ENCODE peak calls at places on chromosomes 13 and 19, in seven cellular contexts. One of them, this sample, is unnamed.

GRCh38 chr13:37029617-37030016 is 29.0 kb downstream of the EXOSC8 start:
- DNase-seq in left ventricle myocardium inferior: no peak
- DNase-seq in uterus: no peak
- DNase-seq in heart left ventricle: no peak
- DNase-seq in AG09309: peak
- DNase-seq in omental fat pad: no peak
- DNase-seq in tibial artery: no peak
- DNase-seq in this sample: no peak

GRCh38 chr19:1408300-1409203 is 1.2 kb downstream of the DAZAP1 start:
- DNase-seq in omental fat pad: no peak
- DNase-seq in heart left ventricle: peak
- DNase-seq in uterus: no peak
- DNase-seq in AG09309: no peak
- DNase-seq in tibial artery: no peak
- DNase-seq in left ventricle myocardium inferior: peak
- DNase-seq in this sample: peak

GRCh38 chr13:20964904-20965303 is 62.4 kb upstream of the XPO4 start:
- DNase-seq in omental fat pad: no peak
- DNase-seq in heart left ventricle: no peak
- DNase-seq in left ventricle myocardium inferior: no peak
- DNase-seq in tibial artery: no peak
- DNase-seq in uterus: no peak
- DNase-seq in AG09309: peak
- DNase-seq in this sample: no peak

GRCh38 chr19:19656451-19657396 is 6.8 kb downstream of the ATP13A1 start:
- DNase-seq in AG09309: no peak
- DNase-seq in heart left ventricle: no peak
- DNase-seq in uterus: no peak
- DNase-seq in left ventricle myocardium inferior: no peak
- DNase-seq in tibial artery: no peak
- DNase-seq in omental fat pad: no peak
- DNase-seq in this sample: no peak

GRCh38 chr13:96819375-96819774 is 174.9 kb downstream of the OXGR1 start:
- DNase-seq in tibial artery: no peak
- DNase-seq in omental fat pad: no peak
- DNase-seq in left ventricle myocardium inferior: no peak
- DNase-seq in uterus: no peak
- DNase-seq in heart left ventricle: no peak
- DNase-seq in AG09309: no peak
- DNase-seq in this sample: no peak

GRCh38 chr19:10927691-10928562 is 512 bp downstream of the YIPF2 start:
- DNase-seq in AG09309: no peak
- DNase-seq in uterus: no peak
- DNase-seq in omental fat pad: no peak
- DNase-seq in left ventricle myocardium inferior: no peak
- DNase-seq in tibial artery: no peak
- DNase-seq in heart left ventricle: no peak
- DNase-seq in this sample: no peak

GRCh38 chr13:109180905-109181425 is 551.6 kb downstream of the MYO16 start:
- DNase-seq in uterus: no peak
- DNase-seq in heart left ventricle: no peak
- DNase-seq in left ventricle myocardium inferior: no peak
- DNase-seq in omental fat pad: no peak
- DNase-seq in tibial artery: no peak
- DNase-seq in AG09309: peak
- DNase-seq in this sample: peak

GRCh38 chr19:13430790-13431582 is 75.3 kb downstream of the CACNA1A start:
- DNase-seq in AG09309: no peak
- DNase-seq in omental fat pad: no peak
- DNase-seq in tibial artery: no peak
- DNase-seq in left ventricle myocardium inferior: peak
- DNase-seq in uterus: no peak
- DNase-seq in heart left ventricle: no peak
- DNase-seq in this sample: peak

GRCh38 chr19:5249526-5249925 is 91.1 kb downstream of the PTPRS start:
- DNase-seq in omental fat pad: no peak
- DNase-seq in heart left ventricle: no peak
- DNase-seq in tibial artery: no peak
- DNase-seq in uterus: no peak
- DNase-seq in left ventricle myocardium inferior: no peak
- DNase-seq in AG09309: no peak
- DNase-seq in this sample: no peak

GRCh38 chr19:2273356-2274184 is 8.4 kb downstream of the PEAK3 start:
- DNase-seq in AG09309: no peak
- DNase-seq in omental fat pad: peak
- DNase-seq in uterus: peak
- DNase-seq in heart left ventricle: peak
- DNase-seq in left ventricle myocardium inferior: peak
- DNase-seq in tibial artery: peak
- DNase-seq in this sample: peak

GRCh38 chr13:48873598-48873997 is 102.1 kb upstream of the FNDC3A start:
- DNase-seq in uterus: no peak
- DNase-seq in tibial artery: no peak
- DNase-seq in AG09309: no peak
- DNase-seq in omental fat pad: no peak
- DNase-seq in heart left ventricle: no peak
- DNase-seq in left ventricle myocardium inferior: no peak
- DNase-seq in this sample: no peak

GRCh38 chr19:30848626-30849322 is 476.6 kb downstream of the ZNF536 start:
- DNase-seq in uterus: no peak
- DNase-seq in heart left ventricle: no peak
- DNase-seq in tibial artery: no peak
- DNase-seq in AG09309: no peak
- DNase-seq in omental fat pad: no peak
- DNase-seq in left ventricle myocardium inferior: no peak
- DNase-seq in this sample: no peak

GRCh38 chr19:8924283-8924682 is 85.9 kb downstream of the MUC16 start:
- DNase-seq in heart left ventricle: no peak
- DNase-seq in left ventricle myocardium inferior: no peak
- DNase-seq in omental fat pad: no peak
- DNase-seq in AG09309: no peak
- DNase-seq in uterus: no peak
- DNase-seq in tibial artery: no peak
- DNase-seq in this sample: no peak

GRCh38 chr19:18167975-18168645 is 5.5 kb upstream of the IFI30 start:
- DNase-seq in AG09309: no peak
- DNase-seq in left ventricle myocardium inferior: peak
- DNase-seq in omental fat pad: no peak
- DNase-seq in tibial artery: no peak
- DNase-seq in uterus: no peak
- DNase-seq in heart left ventricle: no peak
- DNase-seq in this sample: peak

GRCh38 chr13:19864339-19865309 is 1.2 kb upstream of the ZMYM5 start:
- DNase-seq in left ventricle myocardium inferior: peak
- DNase-seq in uterus: peak
- DNase-seq in heart left ventricle: peak
- DNase-seq in AG09309: no peak
- DNase-seq in tibial artery: peak
- DNase-seq in omental fat pad: peak
- DNase-seq in this sample: peak

GRCh38 chr13:51590966-51591627 is 6.8 kb downstream of the WDFY2 start:
- DNase-seq in AG09309: peak
- DNase-seq in uterus: peak
- DNase-seq in tibial artery: no peak
- DNase-seq in heart left ventricle: peak
- DNase-seq in left ventricle myocardium inferior: no peak
- DNase-seq in omental fat pad: no peak
- DNase-seq in this sample: no peak
- TF ChIP-seq CTCF in AG09309: no peak
- TF ChIP-seq CTCF in uterus: no peak
- TF ChIP-seq CTCF in tibial artery: no peak
- TF ChIP-seq CTCF in heart left ventricle: no peak
- TF ChIP-seq CTCF in left ventricle myocardium inferior: no peak
- TF ChIP-seq CTCF in omental fat pad: no peak
- TF ChIP-seq CTCF in this sample: no peak

DNA sequence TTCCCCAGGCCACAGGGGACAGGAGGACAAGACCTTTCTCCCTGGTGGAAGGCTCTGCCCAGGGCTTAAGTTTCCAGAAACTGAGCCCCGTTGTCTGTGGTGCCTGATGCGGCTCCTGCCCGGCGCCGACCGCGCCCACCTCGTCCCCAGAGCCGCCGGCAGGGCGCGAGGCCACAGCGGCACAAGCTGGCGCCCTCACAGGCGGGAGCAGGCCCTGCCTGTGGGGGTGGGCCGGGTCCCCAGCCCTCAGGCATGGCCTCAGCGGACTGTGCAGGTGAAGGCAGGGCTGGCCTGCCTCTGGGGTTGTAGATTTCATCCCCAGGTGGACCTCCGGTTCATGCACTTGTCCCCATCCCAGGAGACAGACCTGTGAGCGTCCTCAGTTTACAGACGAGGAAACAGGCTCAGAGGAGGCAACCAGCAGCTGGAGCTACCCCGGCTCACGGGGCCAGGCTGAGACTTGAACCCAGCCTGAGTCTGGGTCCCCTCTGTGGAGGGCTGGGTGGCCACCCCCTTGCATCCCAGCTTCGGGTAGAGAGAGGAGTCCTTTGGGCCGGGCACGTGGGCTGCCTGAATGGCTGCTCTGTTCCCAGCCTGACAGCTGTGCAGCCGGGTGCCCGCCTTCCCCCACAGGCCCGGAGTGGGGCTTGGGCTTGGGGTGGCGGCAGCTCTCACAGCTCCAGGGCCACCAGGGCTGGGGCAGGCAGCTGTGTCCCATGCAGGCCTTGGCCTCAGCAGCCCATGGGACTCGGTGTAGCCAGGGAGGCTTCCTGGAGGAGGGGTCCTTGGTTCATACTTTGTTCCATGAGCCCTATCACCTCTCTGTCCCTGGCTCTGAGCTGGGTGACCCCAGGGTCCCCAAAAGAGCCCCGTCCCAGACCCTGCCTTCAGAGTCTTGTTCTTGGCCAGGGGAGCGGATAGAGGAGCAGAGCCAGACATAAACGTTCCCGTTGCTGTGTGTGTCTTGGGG is 26.8 kb downstream of the PIAS4 start:
- DNase-seq in AG09309: no peak
- DNase-seq in uterus: no peak
- DNase-seq in heart left ventricle: no peak
- DNase-seq in omental fat pad: no peak
- DNase-seq in left ventricle myocardium inferior: no peak
- DNase-seq in tibial artery: no peak
- DNase-seq in this sample: no peak
- TF ChIP-seq CTCF in AG09309: no peak
- TF ChIP-seq CTCF in uterus: no peak
- TF ChIP-seq CTCF in heart left ventricle: no peak
- TF ChIP-seq CTCF in omental fat pad: no peak
- TF ChIP-seq CTCF in left ventricle myocardium inferior: no peak
- TF ChIP-seq CTCF in tibial artery: no peak
- TF ChIP-seq CTCF in this sample: no peak

DNA sequence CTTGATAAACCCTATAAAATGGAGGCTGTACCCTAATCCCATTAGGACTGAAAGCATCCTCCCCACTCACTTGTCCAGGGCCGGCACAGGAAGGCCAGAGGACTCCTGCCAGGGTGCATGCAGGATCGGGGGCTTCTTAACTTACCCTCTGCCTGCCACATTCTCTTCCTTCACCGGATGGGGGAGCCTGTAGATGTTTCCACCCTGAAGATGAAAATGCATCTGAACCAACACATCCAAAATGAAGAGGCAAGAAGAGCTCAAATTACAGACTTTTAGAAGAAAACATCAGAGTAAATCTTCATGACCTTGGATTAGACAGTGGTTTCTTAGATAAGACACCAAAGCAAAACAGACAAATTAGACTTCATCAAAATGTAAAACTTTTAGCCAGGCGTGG is 25.9 kb upstream of the NAPA start:
- DNase-seq in tibial artery: no peak
- DNase-seq in heart left ventricle: no peak
- DNase-seq in uterus: no peak
- DNase-seq in AG09309: peak
- DNase-seq in left ventricle myocardium inferior: no peak
- DNase-seq in omental fat pad: no peak
- DNase-seq in this sample: no peak
- TF ChIP-seq CTCF in tibial artery: peak
- TF ChIP-seq CTCF in heart left ventricle: no peak
- TF ChIP-seq CTCF in uterus: peak
- TF ChIP-seq CTCF in AG09309: peak
- TF ChIP-seq CTCF in left ventricle myocardium inferior: peak
- TF ChIP-seq CTCF in omental fat pad: no peak
- TF ChIP-seq CTCF in this sample: peak

DNA sequence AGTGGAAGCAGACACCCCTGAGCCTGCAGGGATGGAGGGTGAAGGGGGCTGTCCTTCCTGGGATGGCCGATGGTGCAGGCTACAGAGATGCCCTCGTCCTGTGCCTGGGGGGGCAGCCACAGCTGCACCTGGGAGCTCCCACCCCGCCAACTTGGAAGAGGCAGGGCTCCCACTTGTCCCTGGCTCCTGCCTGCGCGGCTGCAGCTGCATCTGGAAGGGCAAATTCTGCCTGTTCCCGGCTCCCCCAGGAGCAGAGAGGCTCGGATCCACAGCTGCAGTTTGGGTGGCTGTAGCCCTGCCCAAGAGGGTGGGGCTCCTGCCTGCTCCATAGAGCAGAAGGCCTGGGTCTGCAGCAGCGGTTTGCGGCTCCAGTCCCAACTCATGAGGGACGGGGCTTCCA is 2.2 kb downstream of the CEP89 start:
- DNase-seq in heart left ventricle: no peak
- DNase-seq in tibial artery: no peak
- DNase-seq in AG09309: no peak
- DNase-seq in omental fat pad: no peak
- DNase-seq in uterus: no peak
- DNase-seq in left ventricle myocardium inferior: no peak
- DNase-seq in this sample: no peak
- TF ChIP-seq CTCF in heart left ventricle: no peak
- TF ChIP-seq CTCF in tibial artery: no peak
- TF ChIP-seq CTCF in AG09309: no peak
- TF ChIP-seq CTCF in omental fat pad: no peak
- TF ChIP-seq CTCF in uterus: no peak
- TF ChIP-seq CTCF in left ventricle myocardium inferior: no peak
- TF ChIP-seq CTCF in this sample: no peak

DNA sequence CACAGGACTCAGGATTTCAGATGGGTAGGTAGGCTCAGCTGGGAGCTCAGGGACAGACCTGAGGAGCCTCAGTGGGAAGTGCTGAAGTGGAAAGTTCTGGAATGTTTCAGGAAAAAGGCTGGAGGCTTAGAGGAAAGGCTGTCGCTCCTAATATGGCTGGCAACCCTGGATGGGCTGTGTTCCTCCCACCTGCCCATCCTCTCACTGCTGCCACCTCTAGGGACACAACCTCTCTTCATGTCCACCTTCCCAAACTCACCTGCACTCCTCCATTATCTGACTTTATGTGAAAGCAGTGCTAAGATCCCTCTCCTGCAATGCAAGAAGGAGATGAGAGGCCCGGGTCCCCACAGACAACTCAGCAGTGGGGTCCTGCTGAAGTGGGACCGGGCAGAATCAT is 5.8 kb upstream of the CEACAM21 start:
- DNase-seq in AG09309: no peak
- DNase-seq in uterus: no peak
- DNase-seq in tibial artery: no peak
- DNase-seq in left ventricle myocardium inferior: no peak
- DNase-seq in omental fat pad: no peak
- DNase-seq in heart left ventricle: no peak
- DNase-seq in this sample: no peak
- TF ChIP-seq CTCF in AG09309: no peak
- TF ChIP-seq CTCF in uterus: no peak
- TF ChIP-seq CTCF in tibial artery: no peak
- TF ChIP-seq CTCF in left ventricle myocardium inferior: no peak
- TF ChIP-seq CTCF in omental fat pad: no peak
- TF ChIP-seq CTCF in heart left ventricle: no peak
- TF ChIP-seq CTCF in this sample: no peak

GRCh38 chr19:48216933-48217332 is 38.8 kb downstream of the CARD8 start:
- DNase-seq in left ventricle myocardium inferior: no peak
- DNase-seq in tibial artery: no peak
- DNase-seq in AG09309: no peak
- DNase-seq in omental fat pad: no peak
- DNase-seq in heart left ventricle: no peak
- DNase-seq in uterus: no peak
- DNase-seq in this sample: no peak
- TF ChIP-seq CTCF in left ventricle myocardium inferior: no peak
- TF ChIP-seq CTCF in tibial artery: no peak
- TF ChIP-seq CTCF in AG09309: no peak
- TF ChIP-seq CTCF in omental fat pad: no peak
- TF ChIP-seq CTCF in heart left ventricle: no peak
- TF ChIP-seq CTCF in uterus: no peak
- TF ChIP-seq CTCF in this sample: peak